ENCODE peak calls at places on chromosomes 2 and 18, in six cellular contexts. C, B, A, U, F and Y are unnamed samples.

GRCh38 chr2:189074496-189074895 is 100.3 kb downstream of the COL3A1 start:
- DNase-seq in C (no peak), U (no peak), A (no peak), F (no peak), B (no peak), Y (no peak)

GRCh38 chr2:128668946-128669345 is 350.3 kb upstream of the HS6ST1 start:
- DNase-seq in B (no peak), F (no peak), U (no peak), A (no peak), C (no peak), Y (no peak)

GRCh38 chr18:40056085-40056484 is 1898.9 kb upstream of the PIK3C3 start:
- DNase-seq in C (no peak), F (no peak), B (no peak), U (no peak), A (no peak), Y (no peak)

GRCh38 chr2:120436885-120437603 is 91.1 kb downstream of the INHBB start:
- DNase-seq in U (no peak), A (peak; percentile 50), C (peak; percentile 47), F (no peak), B (peak; percentile 5), Y (peak; percentile 12)

GRCh38 chr2:163248321-163249090 is 409.9 kb upstream of the KCNH7 start:
- DNase-seq in A (no peak), U (no peak), B (no peak), F (no peak), C (no peak), Y (no peak)

GRCh38 chr2:23404426-23404825 is 19.4 kb downstream of the KLHL29 start:
- DNase-seq in B (peak; percentile 74), F (no peak), A (peak; percentile 87), C (peak; percentile 86), U (no peak), Y (peak; percentile 77)

GRCh38 chr2:237670641-237671040 is 43.3 kb downstream of the LRRFIP1 start:
- DNase-seq in F (no peak), C (peak; percentile 36), U (no peak), B (no peak), A (peak; percentile 23), Y (no peak)

GRCh38 chr2:37614061-37614802 is 57.2 kb downstream of the CDC42EP3 start:
- DNase-seq in U (no peak), C (peak; percentile 90), F (no peak), B (no peak), A (peak; percentile 94), Y (peak; percentile 72)

GRCh38 chr2:26184555-26185303 is 11.8 kb downstream of the GAREM2 start:
- DNase-seq in U (peak; percentile 82), C (peak; percentile 90), A (peak; percentile 88), F (peak; percentile 80), B (peak; percentile 30), Y (no peak)

DNA sequence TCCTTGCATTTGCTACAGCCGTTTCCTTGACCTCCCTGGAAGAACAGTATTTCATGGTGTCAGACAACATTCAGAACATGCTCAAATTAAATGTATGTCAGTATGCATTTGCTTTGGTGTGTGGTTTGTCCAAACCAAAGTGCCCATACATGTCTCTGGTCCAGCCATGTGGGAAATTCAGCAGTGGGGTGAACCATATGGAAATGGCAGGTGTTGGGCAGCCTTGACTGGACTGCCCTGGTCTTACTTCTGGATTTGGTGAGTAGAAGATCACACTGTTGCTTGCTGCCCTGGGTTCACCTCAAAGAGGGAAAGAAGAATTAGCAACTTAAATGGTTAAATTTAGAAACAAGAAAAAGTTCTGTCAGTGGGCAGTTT is 84.5 kb downstream of the MSH2 start:
- DNase-seq in C (no peak), F (no peak), B (no peak), A (no peak), U (no peak), Y (no peak)
- TF ChIP-seq CTCF in C (no peak), F (no peak), B (no peak), A (no peak), U (no peak), Y (no peak)

GRCh38 chr2:43102366-43103092 is 123.9 kb downstream of the ZFP36L2 start:
- DNase-seq in U (no peak), C (peak; percentile 31), A (peak; percentile 77), F (no peak), B (no peak), Y (no peak)

GRCh38 chr2:43100362-43100882 is 126.0 kb downstream of the ZFP36L2 start:
- DNase-seq in C (no peak), U (no peak), B (no peak), A (no peak), F (no peak), Y (no peak)

GRCh38 chr2:43100883-43101662 is 125.3 kb downstream of the ZFP36L2 start:
- DNase-seq in C (peak; percentile 59), B (no peak), U (no peak), A (no peak), F (no peak), Y (no peak)

GRCh38 chr2:43103093-43103404 is 123.4 kb downstream of the ZFP36L2 start:
- DNase-seq in A (no peak), F (no peak), C (no peak), U (no peak), B (no peak), Y (no peak)

DNA sequence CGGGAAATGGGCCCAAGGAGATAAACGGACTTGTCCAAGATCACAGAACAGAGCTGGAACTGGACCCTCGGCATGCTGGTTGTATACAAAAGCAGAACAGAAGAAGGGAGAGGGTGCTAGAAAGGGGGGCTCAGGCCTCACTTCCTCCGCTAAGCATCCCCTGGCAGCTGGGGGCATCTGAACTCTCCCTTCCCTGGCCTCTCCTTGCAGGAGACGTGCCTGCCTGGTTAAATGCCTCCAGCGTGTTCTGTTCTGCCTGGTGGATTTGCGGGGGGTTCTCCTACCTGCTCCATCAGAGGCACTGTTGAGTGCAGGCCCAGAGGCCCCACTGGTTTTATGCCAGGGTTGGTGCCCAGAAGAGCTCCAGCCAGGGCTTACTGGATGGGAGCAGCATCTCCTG is 124.7 kb downstream of the ZFP36L2 start:
- DNase-seq in B (no peak), C (no peak), F (no peak), A (no peak), U (no peak), Y (no peak)
- H3K4me3 ChIP-seq in B (no peak overlapping the region), C (no peak overlapping the region), F (no peak overlapping the region), A (no peak overlapping the region), U (no peak overlapping the region), Y (no peak overlapping the region)

GRCh38 chr2:224072541-224073188 is 33.6 kb upstream of the SERPINE2 start:
- DNase-seq in A (no peak), U (no peak), B (no peak), F (no peak), C (peak; percentile 32), Y (no peak)
- TF ChIP-seq CTCF in A (no peak), U (no peak), B (no peak), F (no peak), C (no peak), Y (no peak)

GRCh38 chr18:23239350-23239692 is 104.0 kb downstream of the CABLES1 start:
- DNase-seq in F (no peak), B (peak; percentile 74), C (no peak), A (no peak), U (no peak), Y (no peak)

GRCh38 chr18:23237524-23238151 is 102.4 kb downstream of the CABLES1 start:
- DNase-seq in U (peak; percentile 81), B (peak; percentile 93), C (peak; percentile 62), F (no peak), A (peak; percentile 65), Y (no peak)

GRCh38 chr18:23238152-23238531 is 102.9 kb downstream of the CABLES1 start:
- DNase-seq in C (peak; percentile 85), A (peak; percentile 69), F (no peak), B (no peak), U (no peak), Y (no peak)

GRCh38 chr18:23239885-23240608 is 104.8 kb downstream of the CABLES1 start:
- DNase-seq in B (peak; percentile 67), C (no peak), A (no peak), F (no peak), U (no peak), Y (no peak)

GRCh38 chr18:23238651-23239349 is 103.5 kb downstream of the CABLES1 start:
- DNase-seq in B (no peak), C (no peak), U (no peak), F (no peak), A (peak; percentile 65), Y (no peak)
- H3K4me3 ChIP-seq in B (peak overlapping the region; percentile 25), C (no peak overlapping the region), U (no peak overlapping the region), F (no peak overlapping the region), A (no peak overlapping the region), Y (no peak overlapping the region)